ENCODE peak calls at places on chromosomes 13 and 19, in four cellular contexts. Z is stomach; C is CD8-positive, alpha-beta memory T cell; L is nucleus accumbens. B is an unnamed sample.

GRCh38 chr13:99357149-99357596 is 50.0 kb upstream of the GPR183 start:
- DNase-seq in Z (no peak), C (peak), L (no peak), B (peak)

GRCh38 chr13:31846984-31847752 is 107.8 kb downstream of the RXFP2 start:
- DNase-seq in Z (no peak), C (peak), L (peak), B (no peak)

GRCh38 chr13:25187596-25187995 is 15.5 kb upstream of the AMER2 start:
- DNase-seq in Z (no peak), C (no peak), L (no peak), B (no peak)

GRCh38 chr19:40278361-40279045 is 6.6 kb downstream of the AKT2 start:
- DNase-seq in Z (no peak), C (no peak), L (no peak), B (no peak)

GRCh38 chr13:99260216-99260615 is 2.0 kb upstream of the GPR18 start:
- DNase-seq in Z (no peak), C (no peak), L (no peak), B (no peak)

GRCh38 chr13:90713436-90714133 is 633.9 kb upstream of the MIR17HG start:
- DNase-seq in Z (no peak), C (no peak), L (no peak), B (no peak)

GRCh38 chr13:50152224-50152623 is 137.0 kb downstream of the KCNRG start:
- DNase-seq in Z (no peak), C (no peak), L (no peak), B (no peak)

GRCh38 chr19:55912916-55913315 is 19.2 kb downstream of the NLRP13 start:
- DNase-seq in Z (no peak), C (no peak), L (no peak), B (no peak)

GRCh38 chr19:47331931-47332547 is at the start of gene C5AR2:
- DNase-seq in Z (no peak), C (no peak), L (no peak), B (no peak)

GRCh38 chr19:44753932-44754742 is 5.6 kb downstream of the BCL3 start:
- DNase-seq in Z (peak), C (peak), L (no peak), B (peak)

GRCh38 chr13:69935043-69935442 is 172.6 kb upstream of the ATXN8OS start:
- DNase-seq in Z (no peak), C (no peak), L (no peak), B (no peak)

GRCh38 chr19:17052439-17052838 is 22.8 kb downstream of the HAUS8 start:
- DNase-seq in Z (peak), C (no peak), L (peak), B (peak)

GRCh38 chr13:92074658-92075057 is 676.2 kb downstream of the GPC5 start:
- DNase-seq in Z (no peak), C (no peak), L (peak), B (no peak)

GRCh38 chr13:44257806-44258205 is 115.8 kb upstream of the SERP2 start:
- DNase-seq in Z (no peak), C (no peak), L (no peak), B (no peak)

GRCh38 chr13:89951341-89951740 is 1396.1 kb upstream of the MIR17HG start:
- DNase-seq in Z (no peak), C (no peak), L (no peak), B (no peak)

GRCh38 chr19:11254662-11255061 is 7.7 kb downstream of the DOCK6 start:
- DNase-seq in Z (no peak), C (no peak), L (no peak), B (no peak)

GRCh38 chr19:18193388-18194207 is 580 bp downstream of the MPV17L2 start:
- DNase-seq in Z (no peak), C (no peak), L (no peak), B (no peak)

GRCh38 chr19:2964874-2965273 is 12.5 kb upstream of the TLE6 start:
- DNase-seq in Z (no peak), C (no peak), L (no peak), B (no peak)

GRCh38 chr19:3368848-3369336 is 2.5 kb downstream of the NFIC start:
- DNase-seq in Z (no peak), C (no peak), L (no peak), B (no peak)

GRCh38 chr13:113001251-113002140 is 32.5 kb downstream of the MCF2L start:
- DNase-seq in Z (peak), C (no peak), L (peak), B (no peak)

GRCh38 chr19:35347171-35347929 is at the start of gene FFAR1:
- DNase-seq in Z (peak), C (peak), L (no peak), B (peak)

GRCh38 chr19:16876904-16877361 is 11.9 kb upstream of the F2RL3 start:
- DNase-seq in Z (no peak), C (no peak), L (no peak), B (no peak)

GRCh38 chr13:50561774-50562173 is 281.7 kb downstream of the DLEU7 start:
- DNase-seq in Z (no peak), C (no peak), L (no peak), B (no peak)

GRCh38 chr13:102236830-102237621 is 164.8 kb downstream of the FGF14 start:
- DNase-seq in Z (no peak), C (no peak), L (no peak), B (no peak)

GRCh38 chr13:110376120-110376519 is 69.0 kb downstream of the COL4A2 start:
- DNase-seq in Z (no peak), C (no peak), L (no peak), B (no peak)

GRCh38 chr19:19591133-19591825 is 27.2 kb downstream of the PBX4 start:
- DNase-seq in Z (peak), C (peak), L (no peak), B (peak)

GRCh38 chr13:106471957-106472543 is 63.4 kb downstream of the EFNB2 start:
- DNase-seq in Z (peak), C (no peak), L (peak), B (no peak)

GRCh38 chr13:21749410-21749809 is 78.5 kb downstream of the FGF9 start:
- DNase-seq in Z (no peak), C (no peak), L (no peak), B (no peak)

GRCh38 chr13:25180450-25180794 is 8.3 kb upstream of the AMER2 start:
- DNase-seq in Z (no peak), C (no peak), L (no peak), B (no peak)

GRCh38 chr13:100106005-100106404 is 17.1 kb downstream of the PCCA start:
- DNase-seq in Z (no peak), C (no peak), L (no peak), B (no peak)

GRCh38 chr19:56091751-56092546 is 29.1 kb downstream of the ZNF787 start:
- DNase-seq in Z (no peak), C (no peak), L (no peak), B (no peak)

GRCh38 chr19:18232540-18233223 is 6.4 kb upstream of the PDE4C start:
- DNase-seq in Z (no peak), C (no peak), L (no peak), B (no peak)

GRCh38 chr19:6464070-6464873 is at the start of gene CRB3:
- DNase-seq in Z (peak), C (peak), L (no peak), B (peak)

GRCh38 chr13:46687810-46688209 is 109.2 kb downstream of the ESD start:
- DNase-seq in Z (no peak), C (no peak), L (no peak), B (no peak)